ENCODE peak calls at places on chromosomes 2 and 18, in eight cellular contexts. J, X, R, P, U, K, M and E are unnamed samples.

GRCh38 chr18:78238404-78239089 is 741.1 kb upstream of the SALL3 start:
- DNase-seq in M (no peak), X (no peak), K (no peak), P (no peak), J (no peak), U (no peak), R (peak; percentile 1), E (no peak)

GRCh38 chr2:43887176-43887575 is 48.4 kb downstream of the ABCG8 start:
- DNase-seq in U (no peak), M (no peak), X (no peak), J (no peak), P (no peak), R (no peak), K (peak; percentile 39), E (no peak)

GRCh38 chr2:4995466-4995865 is 696.7 kb upstream of the SOX11 start:
- DNase-seq in U (no peak), X (no peak), K (no peak), J (no peak), M (no peak), R (no peak), P (peak; percentile 46), E (no peak)

GRCh38 chr2:85728342-85728741 is 25.4 kb upstream of the ATOH8 start:
- DNase-seq in R (no peak), X (no peak), P (no peak), U (no peak), J (no peak), M (no peak), K (no peak), E (no peak)

GRCh38 chr2:48454504-48454903 is 75.5 kb upstream of the STON1 start:
- DNase-seq in U (no peak), M (no peak), K (peak; percentile 77), J (no peak), R (no peak), X (no peak), P (no peak), E (no peak)

GRCh38 chr2:38771632-38772031 is 6.4 kb upstream of the GEMIN6 start:
- DNase-seq in X (no peak), K (no peak), R (peak; percentile 39), M (no peak), U (no peak), J (no peak), P (no peak), E (peak; percentile 61)

GRCh38 chr2:9191044-9191481 is 15.5 kb upstream of the ASAP2 start:
- DNase-seq in M (no peak), U (no peak), J (peak; percentile 98), K (no peak), X (peak; percentile 69), R (peak; percentile 98), P (no peak), E (no peak)

GRCh38 chr2:122388208-122388607 is 632.8 kb downstream of the TSN start:
- DNase-seq in X (no peak), R (no peak), P (no peak), M (no peak), J (no peak), U (no peak), K (no peak), E (no peak)

GRCh38 chr2:172552547-172553291 is 3.2 kb upstream of the PDK1 start:
- DNase-seq in K (no peak), J (no peak), U (no peak), P (no peak), X (no peak), R (peak; percentile 96), M (no peak), E (peak; percentile 71)

GRCh38 chr2:167953790-167954189 is 293.6 kb downstream of the STK39 start:
- DNase-seq in M (no peak), R (no peak), K (no peak), X (no peak), P (no peak), J (no peak), U (no peak), E (peak; percentile 68)

GRCh38 chr2:236782938-236783337 is 213.3 kb downstream of the ACKR3 start:
- DNase-seq in U (no peak), X (no peak), R (no peak), M (no peak), J (no peak), P (no peak), K (no peak), E (peak; percentile 76)

GRCh38 chr2:127634066-127634617 is 11.8 kb upstream of the GPR17 start:
- DNase-seq in P (no peak), J (no peak), K (peak; percentile 18), M (no peak), U (no peak), X (no peak), R (no peak), E (no peak)

GRCh38 chr2:239809391-239809790 is 215.8 kb downstream of the NDUFA10 start:
- DNase-seq in X (no peak), P (no peak), J (peak; percentile 85), R (no peak), M (no peak), U (no peak), K (no peak), E (no peak)

DNA sequence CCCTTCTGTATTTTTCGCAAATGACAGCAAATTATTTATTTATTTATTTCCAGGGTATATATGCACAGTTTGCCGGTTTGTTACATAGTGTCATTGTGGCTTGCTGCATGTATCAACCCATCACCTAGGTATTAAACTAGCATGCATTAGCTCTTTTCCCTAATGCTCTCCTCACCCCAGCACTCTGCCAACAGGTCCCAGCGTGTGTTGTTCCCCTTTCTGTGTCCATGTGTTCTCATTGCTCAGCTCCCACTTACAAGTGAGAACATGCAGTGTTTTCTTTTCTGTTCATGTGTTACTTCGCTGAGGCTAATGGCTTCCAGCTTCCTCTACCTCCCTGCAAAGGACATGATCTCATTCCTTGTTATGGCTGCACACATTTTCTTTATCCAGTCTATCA is 592.3 kb downstream of the TRIB2 start:
- DNase-seq in P (no peak), M (no peak), R (no peak), U (no peak), J (no peak), X (no peak), K (no peak), E (peak; percentile 82)
- H3K4me3 ChIP-seq in P (no peak overlapping the region), M (no peak overlapping the region), R (no peak overlapping the region), U (no peak overlapping the region), J (no peak overlapping the region), X (no peak overlapping the region), K (no peak overlapping the region), E (no peak overlapping the region)

GRCh38 chr2:19352946-19353720 is 5.3 kb downstream of the OSR1 start:
- DNase-seq in U (no peak), R (no peak), K (no peak), M (no peak), J (peak; percentile 79), X (no peak), P (no peak), E (no peak)
- H3K27me3 ChIP-seq in U (peaks cover 84% of the 10 kb centered on the region), R (no peaks in the 10 kb centered on the region), K (peaks cover 74% of the 10 kb centered on the region), M (peaks cover 84% of the 10 kb centered on the region), J (no peaks in the 10 kb centered on the region), X (no peaks in the 10 kb centered on the region), P (peaks cover 99% of the 10 kb centered on the region), E (peaks cover 13% of the 10 kb centered on the region)

GRCh38 chr2:28765316-28765715 is 13.7 kb downstream of the PPP1CB start:
- DNase-seq in K (no peak), M (no peak), R (peak; percentile 47), J (no peak), X (no peak), U (no peak), P (no peak), E (no peak)

GRCh38 chr2:28766070-28766469 is 14.4 kb downstream of the PPP1CB start:
- DNase-seq in R (no peak), M (no peak), J (no peak), U (no peak), X (no peak), P (no peak), K (no peak), E (no peak)

GRCh38 chr2:28767367-28767766 is 15.7 kb downstream of the PPP1CB start:
- DNase-seq in R (no peak), M (no peak), J (no peak), X (no peak), K (no peak), P (no peak), U (no peak), E (no peak)

GRCh38 chr2:28768952-28769351 is 17.3 kb downstream of the PPP1CB start:
- DNase-seq in J (no peak), R (no peak), K (no peak), P (no peak), M (no peak), X (no peak), U (no peak), E (no peak)

DNA sequence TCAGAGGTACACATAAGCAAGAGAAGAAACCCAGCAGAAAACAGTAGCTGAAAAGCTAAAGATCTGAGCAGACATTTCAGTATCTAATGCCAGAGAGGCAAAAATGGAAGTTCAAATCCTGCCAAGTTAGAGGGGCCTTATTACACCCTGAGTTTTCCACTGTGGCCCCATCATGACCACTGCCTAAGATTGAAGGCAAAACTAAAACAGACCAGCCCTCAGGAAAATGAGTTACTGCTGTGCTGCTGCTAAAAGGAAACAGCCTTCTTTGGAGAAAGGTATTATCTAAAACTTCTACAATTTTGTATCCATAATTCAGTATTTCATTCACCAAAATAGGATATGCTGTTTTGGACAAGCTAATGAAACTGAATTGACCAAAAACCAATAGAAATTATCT is 16.8 kb downstream of the PPP1CB start:
- DNase-seq in J (no peak), M (no peak), R (no peak), P (no peak), U (no peak), K (no peak), X (no peak), E (no peak)
- H3K4me3 ChIP-seq in J (no peak overlapping the region), M (no peak overlapping the region), R (no peak overlapping the region), P (no peak overlapping the region), U (no peak overlapping the region), K (no peak overlapping the region), X (no peak overlapping the region), E (no peak overlapping the region)

GRCh38 chr2:232489516-232490220 is 2.0 kb upstream of the ECEL1 start:
- DNase-seq in P (no peak), J (peak; percentile 57), R (no peak), X (no peak), K (no peak), U (no peak), M (no peak), E (no peak)

GRCh38 chr2:232490221-232491138 is 2.8 kb upstream of the ECEL1 start:
- DNase-seq in X (no peak), J (peak; percentile 72), M (no peak), K (no peak), P (no peak), U (no peak), R (no peak), E (no peak)

GRCh38 chr2:232488097-232488711 is 570 bp upstream of the ECEL1 start:
- DNase-seq in M (no peak), R (no peak), J (peak; percentile 72), K (no peak), P (no peak), U (no peak), X (no peak), E (no peak)

GRCh38 chr2:232487385-232488096 is at the start of gene ECEL1:
- DNase-seq in U (no peak), R (no peak), K (no peak), P (no peak), X (no peak), M (no peak), J (peak; percentile 71), E (no peak)

DNA sequence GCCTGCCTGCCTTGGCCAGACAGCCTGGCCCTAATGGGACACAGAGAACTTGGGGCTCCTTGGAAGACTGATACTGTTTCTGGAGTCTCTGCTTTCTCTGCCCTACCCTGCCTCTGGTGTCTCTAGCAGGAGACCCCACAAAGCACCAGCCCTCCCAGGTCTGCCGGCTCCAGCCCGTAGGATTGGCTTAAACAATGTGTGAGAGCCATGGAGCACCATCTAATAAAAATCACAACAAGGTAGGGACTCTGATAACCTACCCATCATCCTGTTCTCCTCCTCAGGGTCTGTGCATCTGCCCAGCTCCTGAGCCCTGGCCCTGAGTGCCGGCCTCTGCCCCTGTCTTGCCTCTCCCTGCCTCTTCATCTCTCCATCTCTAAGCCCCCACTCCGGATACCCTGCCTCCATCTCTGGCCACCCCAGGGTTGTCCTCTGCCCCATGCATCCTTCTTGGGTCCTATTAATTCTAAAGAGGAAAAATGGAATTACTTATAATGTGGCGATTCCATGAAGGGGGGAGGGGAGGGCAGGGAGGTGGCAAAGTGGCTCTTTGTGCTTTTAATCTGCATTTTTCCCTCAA is 1.2 kb upstream of the ECEL1 start:
- DNase-seq in X (no peak), M (no peak), R (no peak), J (peak; percentile 62), P (no peak), K (no peak), U (no peak), E (no peak)
- H3K27me3 ChIP-seq in X (peaks cover 44% of the 10 kb centered on the region), M (no peaks in the 10 kb centered on the region), R (peaks cover 21% of the 10 kb centered on the region), J (no peaks in the 10 kb centered on the region), P (peaks cover 59% of the 10 kb centered on the region), K (peaks cover 52% of the 10 kb centered on the region), U (no peaks in the 10 kb centered on the region), E (peaks cover 34% of the 10 kb centered on the region)